ENCODE peak calls at places on chromosome 15, in four cellular contexts. A, F, H and U are unnamed samples.

GRCh38 chr15:51051776-51052175 is 42.9 kb downstream of the TNFAIP8L3 start:
- DNase-seq in A (no peak), F (no peak), H (peak; percentile 71), U (no peak)

GRCh38 chr15:63231717-63232116 is 42.3 kb downstream of the RAB8B start:
- DNase-seq in A (no peak), F (no peak), H (no peak), U (no peak)

GRCh38 chr15:70308011-70308761 is 210.5 kb upstream of the TLE3 start:
- DNase-seq in A (no peak), F (no peak), H (no peak), U (peak; percentile 47)

GRCh38 chr15:58521293-58521991 is 89.7 kb downstream of the LIPC start:
- DNase-seq in A (peak; percentile 16), F (no peak), H (peak; percentile 65), U (no peak)

GRCh38 chr15:101068523-101068960 is 149.4 kb downstream of the LRRK1 start:
- DNase-seq in A (no peak), F (no peak), H (no peak), U (no peak)

GRCh38 chr15:77607111-77607893 is 25.4 kb downstream of the LINGO1 start:
- DNase-seq in A (peak; percentile 59), F (no peak), H (peak; percentile 48), U (no peak)

GRCh38 chr15:73349191-73349590 is 19.6 kb downstream of the HCN4 start:
- DNase-seq in A (no peak), F (no peak), H (no peak), U (no peak)

GRCh38 chr15:80595391-80595790 is 99.7 kb upstream of the ABHD17C start:
- DNase-seq in A (no peak), F (no peak), H (no peak), U (no peak)

GRCh38 chr15:31483053-31483923 is 156.7 kb downstream of the KLF13 start:
- DNase-seq in A (no peak), F (no peak), H (no peak), U (no peak)

GRCh38 chr15:76337739-76338554 is 1.4 kb downstream of the ISL2 start:
- DNase-seq in A (no peak), F (no peak), H (no peak), U (no peak)

GRCh38 chr15:33844186-33844585 is 124.1 kb upstream of the CHRM5 start:
- DNase-seq in A (no peak), F (no peak), H (no peak), U (no peak)

GRCh38 chr15:62653122-62653521 is 389.4 kb upstream of the TPM1 start:
- DNase-seq in A (no peak), F (no peak), H (no peak), U (no peak)

GRCh38 chr15:101501703-101502373 is 12.3 kb upstream of the PCSK6 start:
- DNase-seq in A (peak; percentile 40), F (no peak), H (no peak), U (no peak)

GRCh38 chr15:41340189-41340695 is 7.6 kb downstream of the NUSAP1 start:
- DNase-seq in A (no peak), F (no peak), H (no peak), U (no peak)

GRCh38 chr15:74788716-74789151 is 6.9 kb downstream of the CSK start:
- DNase-seq in A (no peak), F (no peak), H (no peak), U (peak; percentile 92)